ENCODE peak calls at places on chromosomes 2 and 18, in six cellular contexts. One of them, this sample, is unnamed.

GRCh38 chr2:23661276-23662050 is 265.5 kb downstream of the ATAD2B start:
- DNase-seq in upper lobe of right lung: no peak
- DNase-seq in activated CD4-positive, alpha-beta T cell treated with anti-CD3 and anti-CD28 coated beads, Interleukin-2, amount 50 U/mL, for 48 hours: no peak
- DNase-seq in GM10248: no peak
- DNase-seq in KBM-7: no peak
- DNase-seq in amniotic epithelial cell: no peak
- DNase-seq in this sample: no peak

GRCh38 chr2:88765154-88765948 is 73.9 kb downstream of the RPIA start:
- DNase-seq in upper lobe of right lung: peak
- DNase-seq in activated CD4-positive, alpha-beta T cell treated with anti-CD3 and anti-CD28 coated beads, Interleukin-2, amount 50 U/mL, for 48 hours: peak
- DNase-seq in GM10248: no peak
- DNase-seq in KBM-7: no peak
- DNase-seq in amniotic epithelial cell: peak
- DNase-seq in this sample: peak

GRCh38 chr2:65436169-65436824 is 3.9 kb upstream of the SPRED2 start:
- DNase-seq in upper lobe of right lung: peak
- DNase-seq in activated CD4-positive, alpha-beta T cell treated with anti-CD3 and anti-CD28 coated beads, Interleukin-2, amount 50 U/mL, for 48 hours: peak
- DNase-seq in GM10248: peak
- DNase-seq in KBM-7: peak
- DNase-seq in amniotic epithelial cell: peak
- DNase-seq in this sample: peak

GRCh38 chr18:74316257-74317180 is 880 bp downstream of the C18orf63 start:
- DNase-seq in upper lobe of right lung: no peak
- DNase-seq in activated CD4-positive, alpha-beta T cell treated with anti-CD3 and anti-CD28 coated beads, Interleukin-2, amount 50 U/mL, for 48 hours: no peak
- DNase-seq in GM10248: no peak
- DNase-seq in KBM-7: no peak
- DNase-seq in amniotic epithelial cell: peak
- DNase-seq in this sample: no peak

GRCh38 chr2:132760971-132761370 is 91.0 kb upstream of the LYPD1 start:
- DNase-seq in upper lobe of right lung: no peak
- DNase-seq in activated CD4-positive, alpha-beta T cell treated with anti-CD3 and anti-CD28 coated beads, Interleukin-2, amount 50 U/mL, for 48 hours: no peak
- DNase-seq in GM10248: no peak
- DNase-seq in KBM-7: no peak
- DNase-seq in amniotic epithelial cell: no peak
- DNase-seq in this sample: no peak

GRCh38 chr2:177147093-177147694 is 65.4 kb upstream of the HNRNPA3 start:
- DNase-seq in upper lobe of right lung: no peak
- DNase-seq in activated CD4-positive, alpha-beta T cell treated with anti-CD3 and anti-CD28 coated beads, Interleukin-2, amount 50 U/mL, for 48 hours: no peak
- DNase-seq in GM10248: peak
- DNase-seq in KBM-7: peak
- DNase-seq in amniotic epithelial cell: peak
- DNase-seq in this sample: peak

GRCh38 chr2:236334122-236334876 is 70.1 kb upstream of the ASB18 start:
- DNase-seq in upper lobe of right lung: no peak
- DNase-seq in activated CD4-positive, alpha-beta T cell treated with anti-CD3 and anti-CD28 coated beads, Interleukin-2, amount 50 U/mL, for 48 hours: no peak
- DNase-seq in GM10248: no peak
- DNase-seq in KBM-7: no peak
- DNase-seq in amniotic epithelial cell: no peak
- DNase-seq in this sample: no peak

GRCh38 chr2:63189026-63189425 is 138.4 kb downstream of the OTX1 start:
- DNase-seq in upper lobe of right lung: no peak
- DNase-seq in activated CD4-positive, alpha-beta T cell treated with anti-CD3 and anti-CD28 coated beads, Interleukin-2, amount 50 U/mL, for 48 hours: no peak
- DNase-seq in GM10248: peak
- DNase-seq in KBM-7: peak
- DNase-seq in amniotic epithelial cell: peak
- DNase-seq in this sample: no peak

GRCh38 chr2:173909846-173910245 is 55.3 kb downstream of the SP3 start:
- DNase-seq in upper lobe of right lung: no peak
- DNase-seq in activated CD4-positive, alpha-beta T cell treated with anti-CD3 and anti-CD28 coated beads, Interleukin-2, amount 50 U/mL, for 48 hours: no peak
- DNase-seq in GM10248: no peak
- DNase-seq in KBM-7: no peak
- DNase-seq in amniotic epithelial cell: peak
- DNase-seq in this sample: no peak

GRCh38 chr2:168715849-168716248 is 86.6 kb upstream of the NOSTRIN start:
- DNase-seq in upper lobe of right lung: no peak
- DNase-seq in activated CD4-positive, alpha-beta T cell treated with anti-CD3 and anti-CD28 coated beads, Interleukin-2, amount 50 U/mL, for 48 hours: no peak
- DNase-seq in GM10248: no peak
- DNase-seq in KBM-7: no peak
- DNase-seq in amniotic epithelial cell: no peak
- DNase-seq in this sample: no peak

GRCh38 chr2:109447251-109447661 is 166.5 kb downstream of the SEPTIN10 start:
- DNase-seq in upper lobe of right lung: no peak
- DNase-seq in activated CD4-positive, alpha-beta T cell treated with anti-CD3 and anti-CD28 coated beads, Interleukin-2, amount 50 U/mL, for 48 hours: no peak
- DNase-seq in GM10248: no peak
- DNase-seq in KBM-7: no peak
- DNase-seq in amniotic epithelial cell: peak
- DNase-seq in this sample: no peak

GRCh38 chr2:217206326-217206725 is 346.5 kb upstream of the TNP1 start:
- DNase-seq in upper lobe of right lung: no peak
- DNase-seq in activated CD4-positive, alpha-beta T cell treated with anti-CD3 and anti-CD28 coated beads, Interleukin-2, amount 50 U/mL, for 48 hours: no peak
- DNase-seq in GM10248: no peak
- DNase-seq in KBM-7: no peak
- DNase-seq in amniotic epithelial cell: no peak
- DNase-seq in this sample: no peak

GRCh38 chr2:190137561-190137960 is 75.0 kb upstream of the MSTN start:
- DNase-seq in upper lobe of right lung: no peak
- DNase-seq in activated CD4-positive, alpha-beta T cell treated with anti-CD3 and anti-CD28 coated beads, Interleukin-2, amount 50 U/mL, for 48 hours: no peak
- DNase-seq in GM10248: no peak
- DNase-seq in KBM-7: no peak
- DNase-seq in amniotic epithelial cell: peak
- DNase-seq in this sample: no peak

GRCh38 chr2:233080836-233081229 is 20.7 kb downstream of the INPP5D start:
- DNase-seq in upper lobe of right lung: peak
- DNase-seq in activated CD4-positive, alpha-beta T cell treated with anti-CD3 and anti-CD28 coated beads, Interleukin-2, amount 50 U/mL, for 48 hours: no peak
- DNase-seq in GM10248: no peak
- DNase-seq in KBM-7: no peak
- DNase-seq in amniotic epithelial cell: no peak
- DNase-seq in this sample: no peak

GRCh38 chr2:148909114-148909513 is 34.1 kb downstream of the KIF5C start:
- DNase-seq in upper lobe of right lung: no peak
- DNase-seq in activated CD4-positive, alpha-beta T cell treated with anti-CD3 and anti-CD28 coated beads, Interleukin-2, amount 50 U/mL, for 48 hours: no peak
- DNase-seq in GM10248: no peak
- DNase-seq in KBM-7: no peak
- DNase-seq in amniotic epithelial cell: peak
- DNase-seq in this sample: no peak

GRCh38 chr2:43424262-43425207 is 171.3 kb downstream of the THADA start:
- DNase-seq in upper lobe of right lung: no peak
- DNase-seq in activated CD4-positive, alpha-beta T cell treated with anti-CD3 and anti-CD28 coated beads, Interleukin-2, amount 50 U/mL, for 48 hours: no peak
- DNase-seq in GM10248: no peak
- DNase-seq in KBM-7: peak
- DNase-seq in amniotic epithelial cell: peak
- DNase-seq in this sample: no peak

GRCh38 chr2:18623782-18624181 is 34.4 kb upstream of the NT5C1B start:
- DNase-seq in upper lobe of right lung: no peak
- DNase-seq in activated CD4-positive, alpha-beta T cell treated with anti-CD3 and anti-CD28 coated beads, Interleukin-2, amount 50 U/mL, for 48 hours: no peak
- DNase-seq in GM10248: no peak
- DNase-seq in KBM-7: no peak
- DNase-seq in amniotic epithelial cell: peak
- DNase-seq in this sample: no peak

GRCh38 chr2:43484323-43484930 is 111.4 kb downstream of the THADA start:
- DNase-seq in upper lobe of right lung: no peak
- DNase-seq in activated CD4-positive, alpha-beta T cell treated with anti-CD3 and anti-CD28 coated beads, Interleukin-2, amount 50 U/mL, for 48 hours: no peak
- DNase-seq in GM10248: no peak
- DNase-seq in KBM-7: peak
- DNase-seq in amniotic epithelial cell: peak
- DNase-seq in this sample: peak

GRCh38 chr2:156147594-156148330 is 184.8 kb downstream of the NR4A2 start:
- DNase-seq in upper lobe of right lung: no peak
- DNase-seq in activated CD4-positive, alpha-beta T cell treated with anti-CD3 and anti-CD28 coated beads, Interleukin-2, amount 50 U/mL, for 48 hours: no peak
- DNase-seq in GM10248: peak
- DNase-seq in KBM-7: no peak
- DNase-seq in amniotic epithelial cell: peak
- DNase-seq in this sample: no peak

GRCh38 chr18:73511751-73512525 is 635.7 kb downstream of the FBXO15 start:
- DNase-seq in upper lobe of right lung: no peak
- DNase-seq in activated CD4-positive, alpha-beta T cell treated with anti-CD3 and anti-CD28 coated beads, Interleukin-2, amount 50 U/mL, for 48 hours: no peak
- DNase-seq in GM10248: no peak
- DNase-seq in KBM-7: no peak
- DNase-seq in amniotic epithelial cell: no peak
- DNase-seq in this sample: no peak

GRCh38 chr2:208609166-208609804 is 202.7 kb downstream of the PTH2R start:
- DNase-seq in upper lobe of right lung: no peak
- DNase-seq in activated CD4-positive, alpha-beta T cell treated with anti-CD3 and anti-CD28 coated beads, Interleukin-2, amount 50 U/mL, for 48 hours: no peak
- DNase-seq in GM10248: no peak
- DNase-seq in KBM-7: no peak
- DNase-seq in amniotic epithelial cell: no peak
- DNase-seq in this sample: no peak

GRCh38 chr2:12504443-12504842 is 212.3 kb upstream of the TRIB2 start:
- DNase-seq in upper lobe of right lung: no peak
- DNase-seq in activated CD4-positive, alpha-beta T cell treated with anti-CD3 and anti-CD28 coated beads, Interleukin-2, amount 50 U/mL, for 48 hours: peak
- DNase-seq in GM10248: no peak
- DNase-seq in KBM-7: no peak
- DNase-seq in amniotic epithelial cell: no peak
- DNase-seq in this sample: no peak

GRCh38 chr2:148914463-148914862 is 39.4 kb downstream of the KIF5C start:
- DNase-seq in upper lobe of right lung: no peak
- DNase-seq in activated CD4-positive, alpha-beta T cell treated with anti-CD3 and anti-CD28 coated beads, Interleukin-2, amount 50 U/mL, for 48 hours: no peak
- DNase-seq in GM10248: no peak
- DNase-seq in KBM-7: no peak
- DNase-seq in amniotic epithelial cell: no peak
- DNase-seq in this sample: no peak

GRCh38 chr18:67104700-67105284 is 411.7 kb downstream of the DSEL start:
- DNase-seq in upper lobe of right lung: peak
- DNase-seq in activated CD4-positive, alpha-beta T cell treated with anti-CD3 and anti-CD28 coated beads, Interleukin-2, amount 50 U/mL, for 48 hours: peak
- DNase-seq in GM10248: peak
- DNase-seq in KBM-7: peak
- DNase-seq in amniotic epithelial cell: peak
- DNase-seq in this sample: peak

GRCh38 chr2:150517951-150518680 is 30.6 kb upstream of the RND3 start:
- DNase-seq in upper lobe of right lung: no peak
- DNase-seq in activated CD4-positive, alpha-beta T cell treated with anti-CD3 and anti-CD28 coated beads, Interleukin-2, amount 50 U/mL, for 48 hours: no peak
- DNase-seq in GM10248: no peak
- DNase-seq in KBM-7: no peak
- DNase-seq in amniotic epithelial cell: peak
- DNase-seq in this sample: no peak

GRCh38 chr2:9897331-9897737 is 54.1 kb downstream of the TAF1B start:
- DNase-seq in upper lobe of right lung: no peak
- DNase-seq in activated CD4-positive, alpha-beta T cell treated with anti-CD3 and anti-CD28 coated beads, Interleukin-2, amount 50 U/mL, for 48 hours: peak
- DNase-seq in GM10248: peak
- DNase-seq in KBM-7: peak
- DNase-seq in amniotic epithelial cell: peak
- DNase-seq in this sample: no peak

GRCh38 chr2:197031805-197032204 is 105.3 kb upstream of the PGAP1 start:
- DNase-seq in upper lobe of right lung: no peak
- DNase-seq in activated CD4-positive, alpha-beta T cell treated with anti-CD3 and anti-CD28 coated beads, Interleukin-2, amount 50 U/mL, for 48 hours: no peak
- DNase-seq in GM10248: no peak
- DNase-seq in KBM-7: no peak
- DNase-seq in amniotic epithelial cell: no peak
- DNase-seq in this sample: no peak

GRCh38 chr2:124983595-124983994 is 958.5 kb downstream of the CNTNAP5 start:
- DNase-seq in upper lobe of right lung: no peak
- DNase-seq in activated CD4-positive, alpha-beta T cell treated with anti-CD3 and anti-CD28 coated beads, Interleukin-2, amount 50 U/mL, for 48 hours: no peak
- DNase-seq in GM10248: no peak
- DNase-seq in KBM-7: no peak
- DNase-seq in amniotic epithelial cell: peak
- DNase-seq in this sample: no peak

GRCh38 chr18:37138456-37138855 is 309.5 kb downstream of the KIAA1328 start:
- DNase-seq in upper lobe of right lung: no peak
- DNase-seq in activated CD4-positive, alpha-beta T cell treated with anti-CD3 and anti-CD28 coated beads, Interleukin-2, amount 50 U/mL, for 48 hours: no peak
- DNase-seq in GM10248: no peak
- DNase-seq in KBM-7: no peak
- DNase-seq in amniotic epithelial cell: no peak
- DNase-seq in this sample: no peak

GRCh38 chr2:17301437-17301836 is 216.8 kb downstream of the RAD51AP2 start:
- DNase-seq in upper lobe of right lung: no peak
- DNase-seq in activated CD4-positive, alpha-beta T cell treated with anti-CD3 and anti-CD28 coated beads, Interleukin-2, amount 50 U/mL, for 48 hours: no peak
- DNase-seq in GM10248: no peak
- DNase-seq in KBM-7: no peak
- DNase-seq in amniotic epithelial cell: no peak
- DNase-seq in this sample: no peak

GRCh38 chr2:196130039-196130825 is 41.1 kb downstream of the STK17B start:
- DNase-seq in upper lobe of right lung: no peak
- DNase-seq in activated CD4-positive, alpha-beta T cell treated with anti-CD3 and anti-CD28 coated beads, Interleukin-2, amount 50 U/mL, for 48 hours: peak
- DNase-seq in GM10248: no peak
- DNase-seq in KBM-7: no peak
- DNase-seq in amniotic epithelial cell: peak
- DNase-seq in this sample: no peak

GRCh38 chr2:7013761-7014160 is 96.5 kb downstream of the RNF144A start:
- DNase-seq in upper lobe of right lung: no peak
- DNase-seq in activated CD4-positive, alpha-beta T cell treated with anti-CD3 and anti-CD28 coated beads, Interleukin-2, amount 50 U/mL, for 48 hours: no peak
- DNase-seq in GM10248: no peak
- DNase-seq in KBM-7: no peak
- DNase-seq in amniotic epithelial cell: no peak
- DNase-seq in this sample: no peak

GRCh38 chr2:227862741-227863588 is 8.5 kb upstream of the DAW1 start:
- DNase-seq in upper lobe of right lung: no peak
- DNase-seq in activated CD4-positive, alpha-beta T cell treated with anti-CD3 and anti-CD28 coated beads, Interleukin-2, amount 50 U/mL, for 48 hours: no peak
- DNase-seq in GM10248: no peak
- DNase-seq in KBM-7: no peak
- DNase-seq in amniotic epithelial cell: peak
- DNase-seq in this sample: no peak

GRCh38 chr2:121375621-121376159 is 90.7 kb upstream of the TFCP2L1 start:
- DNase-seq in upper lobe of right lung: no peak
- DNase-seq in activated CD4-positive, alpha-beta T cell treated with anti-CD3 and anti-CD28 coated beads, Interleukin-2, amount 50 U/mL, for 48 hours: no peak
- DNase-seq in GM10248: no peak
- DNase-seq in KBM-7: no peak
- DNase-seq in amniotic epithelial cell: peak
- DNase-seq in this sample: no peak

GRCh38 chr2:227717687-227718567 is at the start of gene SLC19A3:
- DNase-seq in upper lobe of right lung: peak
- DNase-seq in activated CD4-positive, alpha-beta T cell treated with anti-CD3 and anti-CD28 coated beads, Interleukin-2, amount 50 U/mL, for 48 hours: peak
- DNase-seq in GM10248: no peak
- DNase-seq in KBM-7: no peak
- DNase-seq in amniotic epithelial cell: peak
- DNase-seq in this sample: no peak

GRCh38 chr2:241500016-241500415 is 8.4 kb downstream of the STK25 start:
- DNase-seq in upper lobe of right lung: no peak
- DNase-seq in activated CD4-positive, alpha-beta T cell treated with anti-CD3 and anti-CD28 coated beads, Interleukin-2, amount 50 U/mL, for 48 hours: no peak
- DNase-seq in GM10248: no peak
- DNase-seq in KBM-7: no peak
- DNase-seq in amniotic epithelial cell: no peak
- DNase-seq in this sample: no peak